ENCODE peak calls at places on chromosomes 4 and X, in ten cellular contexts. M is suprapubic skin, F is kidney, I is sigmoid colon, S is cardiac fibroblast, B is GM06990, H is ascending aorta, G is DND-41, W is fibroblast of pulmonary artery, O is esophagus muscularis mucosa. A is an unnamed sample.

GRCh38 chrX:54447461-54447860 is 7.3 kb downstream of the TSR2 start:
- DNase-seq in S (peak), B (no peak), G (peak), O (no peak), M (no peak), H (no peak), F (no peak), W (peak), I (no peak), A (no peak)

GRCh38 chr4:2290974-2291704 is 29.2 kb upstream of the MXD4 start:
- DNase-seq in H (peak), F (peak), M (peak), S (no peak), B (peak), O (no peak), I (peak), W (no peak), G (peak), A (peak)

GRCh38 chr4:39526283-39526682 is 956 bp downstream of the UGDH start:
- DNase-seq in B (no peak), S (no peak), H (no peak), M (no peak), W (no peak), F (no peak), G (no peak), I (no peak), O (no peak), A (peak)

GRCh38 chr4:1010522-1011021 is 854 bp upstream of the FGFRL1 start:
- DNase-seq in H (peak), S (peak), I (peak), W (peak), F (peak), G (no peak), M (peak), O (no peak), B (peak), A (peak)

GRCh38 chr4:83629945-83630684 is 94.2 kb downstream of the GPAT3 start:
- DNase-seq in W (peak), O (no peak), B (no peak), G (peak), H (no peak), S (peak), M (no peak), F (no peak), I (peak), A (no peak)

GRCh38 chr4:122602277-122603142 is 18.4 kb downstream of the IL21 start:
- DNase-seq in G (no peak), W (peak), F (no peak), H (no peak), B (peak), O (no peak), I (no peak), S (peak), M (no peak), A (peak)

GRCh38 chr4:33696586-33696985 is 2547.7 kb downstream of the ARAP2 start:
- DNase-seq in G (no peak), B (no peak), H (no peak), M (no peak), O (no peak), I (no peak), F (no peak), S (peak), W (peak), A (no peak)

GRCh38 chr4:114208747-114209146 is 229.3 kb upstream of the ARSJ start:
- DNase-seq in O (no peak), I (no peak), G (no peak), B (no peak), H (no peak), F (no peak), S (no peak), W (peak), M (no peak), A (no peak)

GRCh38 chrX:17377047-17377692 is 2.2 kb downstream of the NHS start:
- DNase-seq in H (peak), B (peak), F (peak), M (no peak), G (no peak), W (peak), O (no peak), S (no peak), I (peak), A (no peak)

GRCh38 chrX:154991039-154991438 is 31.5 kb downstream of the F8 start:
- DNase-seq in B (peak), M (no peak), F (no peak), O (no peak), S (no peak), H (no peak), I (no peak), W (no peak), G (no peak), A (peak)

GRCh38 chr4:147801820-147802219 is 69.9 kb downstream of the ARHGAP10 start:
- DNase-seq in I (no peak), B (no peak), M (no peak), O (no peak), H (no peak), S (no peak), W (no peak), F (no peak), G (no peak), A (no peak)

GRCh38 chr4:38949416-38950051 is 81.9 kb downstream of the FAM114A1 start:
- DNase-seq in G (no peak), S (peak), W (peak), O (no peak), M (no peak), H (no peak), B (no peak), F (no peak), I (no peak), A (peak)

GRCh38 chr4:145887241-145887964 is 51.2 kb downstream of the ZNF827 start:
- DNase-seq in B (peak), W (peak), I (peak), H (no peak), G (no peak), M (no peak), F (no peak), S (peak), O (no peak), A (peak)

GRCh38 chr4:140769209-140769608 is 13.0 kb upstream of the TBC1D9 start:
- DNase-seq in F (no peak), W (no peak), M (no peak), I (no peak), O (no peak), B (peak), H (no peak), G (no peak), S (no peak), A (peak)

GRCh38 chr4:56468097-56468422 is 643 bp downstream of the SRP72 start:
- DNase-seq in I (no peak), F (no peak), S (peak), G (peak), H (no peak), W (peak), B (no peak), M (no peak), O (no peak), A (peak)

GRCh38 chrX:118730500-118731247 is 3.3 kb downstream of the IL13RA1 start:
- DNase-seq in S (peak), F (no peak), W (peak), O (no peak), G (no peak), H (no peak), M (no peak), B (no peak), I (no peak), A (no peak)

GRCh38 chrX:86066998-86067397 is 19.6 kb upstream of the CHM start:
- DNase-seq in M (no peak), O (no peak), F (no peak), H (no peak), I (no peak), B (no peak), S (peak), W (no peak), G (no peak), A (peak)

GRCh38 chr4:17155486-17155885 is 257.0 kb upstream of the LDB2 start:
- DNase-seq in F (no peak), W (peak), I (no peak), B (no peak), M (no peak), H (no peak), S (peak), O (no peak), G (no peak), A (no peak)

GRCh38 chr4:136012250-136012649 is 1520.0 kb downstream of the PCDH18 start:
- DNase-seq in O (no peak), F (no peak), M (no peak), G (no peak), S (no peak), I (no peak), W (no peak), B (no peak), H (no peak), A (no peak)

GRCh38 chr4:151921811-151922210 is 161.0 kb upstream of the GATB start:
- DNase-seq in F (no peak), S (peak), B (no peak), H (no peak), G (no peak), W (no peak), M (no peak), O (peak), I (no peak), A (no peak)

GRCh38 chr4:83837614-83838308 is 301.9 kb downstream of the GPAT3 start:
- DNase-seq in O (no peak), S (no peak), I (no peak), M (no peak), H (no peak), W (no peak), B (no peak), G (no peak), F (no peak), A (no peak)

GRCh38 chrX:151279161-151279560 is 102.8 kb downstream of the GPR50 start:
- DNase-seq in H (no peak), G (no peak), B (no peak), S (no peak), F (no peak), O (no peak), W (no peak), M (no peak), I (no peak), A (no peak)

GRCh38 chrX:132022115-132022862 is 813 bp upstream of the STK26 start:
- DNase-seq in O (no peak), F (no peak), B (peak), G (peak), W (no peak), M (peak), S (peak), H (no peak), I (no peak), A (peak)

GRCh38 chrX:44183329-44183728 is 160.1 kb downstream of the EFHC2 start:
- DNase-seq in W (no peak), S (no peak), B (no peak), H (no peak), O (no peak), F (no peak), G (no peak), I (no peak), M (no peak), A (no peak)

GRCh38 chr4:78356251-78356650 is 195.3 kb upstream of the ANXA3 start:
- DNase-seq in I (no peak), F (no peak), B (no peak), G (no peak), M (no peak), S (no peak), O (peak), H (no peak), W (no peak), A (no peak)

GRCh38 chr4:106266201-106266600 is 49.8 kb downstream of the TBCK start:
- DNase-seq in W (peak), B (no peak), S (peak), F (no peak), I (no peak), G (no peak), H (no peak), O (no peak), M (no peak), A (peak)

GRCh38 chr4:89249313-89249712 is 58.3 kb downstream of the GPRIN3 start:
- DNase-seq in F (no peak), O (no peak), S (no peak), W (no peak), G (no peak), B (no peak), I (no peak), M (no peak), H (no peak), A (no peak)

GRCh38 chr4:189029961-189030360 is 890.7 kb downstream of the TRIML1 start:
- DNase-seq in S (no peak), M (no peak), B (no peak), F (no peak), O (no peak), G (no peak), I (no peak), H (no peak), W (no peak), A (no peak)

GRCh38 chr4:177974461-177974860 is 532.2 kb upstream of the AGA start:
- DNase-seq in G (no peak), B (no peak), M (no peak), I (no peak), F (no peak), W (no peak), S (no peak), O (no peak), H (no peak), A (no peak)

GRCh38 chr4:84499065-84499982 is at the start of gene NKX6-1:
- DNase-seq in S (peak), G (no peak), O (peak), H (peak), F (peak), M (peak), W (peak), B (no peak), I (no peak), A (no peak)

GRCh38 chr4:184599492-184600135 is 49.6 kb downstream of the CASP3 start:
- DNase-seq in M (no peak), O (no peak), F (no peak), W (peak), B (no peak), S (peak), H (no peak), G (no peak), I (no peak), A (no peak)

GRCh38 chr4:170022211-170022610 is 4.0 kb downstream of the MFAP3L start:
- DNase-seq in H (no peak), F (no peak), M (no peak), B (no peak), O (no peak), W (no peak), G (no peak), I (no peak), S (no peak), A (no peak)

GRCh38 chr4:135098061-135098460 is 896.5 kb upstream of the PABPC4L start:
- DNase-seq in F (no peak), S (no peak), B (no peak), W (no peak), I (no peak), G (no peak), H (no peak), M (no peak), O (no peak), A (no peak)

GRCh38 chr4:174066806-174067205 is 216.7 kb downstream of the FBXO8 start:
- DNase-seq in G (no peak), B (no peak), I (no peak), S (peak), O (no peak), M (no peak), W (no peak), H (no peak), F (no peak), A (no peak)

GRCh38 chr4:111717916-111718315 is 427.3 kb upstream of the FAM241A start:
- DNase-seq in B (no peak), O (no peak), W (no peak), S (no peak), M (no peak), H (no peak), G (no peak), I (no peak), F (no peak), A (no peak)

GRCh38 chrX:48487362-48487785 is 11.4 kb downstream of the FTSJ1 start:
- DNase-seq in G (no peak), I (no peak), H (no peak), M (no peak), S (peak), O (no peak), W (peak), B (no peak), F (peak), A (no peak)

GRCh38 chrX:120463241-120463640 is 5.9 kb downstream of the LAMP2 start:
- DNase-seq in B (no peak), M (no peak), S (peak), O (no peak), F (no peak), W (peak), I (no peak), G (no peak), H (no peak), A (no peak)

GRCh38 chr4:125891597-125892258 is 577.0 kb downstream of the FAT4 start:
- DNase-seq in B (no peak), G (no peak), I (no peak), F (no peak), M (no peak), S (peak), O (no peak), H (no peak), W (peak), A (no peak)
- H3K4me3 ChIP-seq in B (no peak), G (no peak), I (no peak), F (no peak), M (no peak), S (no peak), O (no peak), H (no peak), W (no peak), A (no peak)

GRCh38 chr4:6763330-6763851 is 19.1 kb upstream of the KIAA0232 start:
- DNase-seq in F (peak), M (no peak), S (no peak), H (peak), B (no peak), I (no peak), G (no peak), W (no peak), O (no peak), A (no peak)
- TF ChIP-seq CTCF in F (no peak), M (peak), S (peak), H (no peak), B (no peak), I (no peak), G (no peak), W (no peak), O (no peak), A (no peak)

GRCh38 chrX:143635915-143636314 is at the start of gene SLITRK4:
- DNase-seq in M (no peak), G (no peak), O (no peak), I (no peak), B (no peak), F (no peak), W (peak), H (no peak), S (peak), A (no peak)

GRCh38 chrX:143634373-143634685 is 1.6 kb downstream of the SLITRK4 start:
- DNase-seq in H (no peak), G (no peak), B (no peak), S (no peak), F (peak), O (no peak), M (peak), W (no peak), I (no peak), A (no peak)

GRCh38 chrX:143634701-143635442 is 1.0 kb downstream of the SLITRK4 start:
- DNase-seq in G (no peak), O (no peak), F (peak), W (no peak), I (no peak), B (no peak), S (peak), M (no peak), H (peak), A (no peak)

GRCh38 chrX:143632625-143633387 is 3.1 kb downstream of the SLITRK4 start:
- DNase-seq in M (no peak), H (no peak), S (peak), I (no peak), B (no peak), F (no peak), W (peak), G (no peak), O (no peak), A (peak)

GRCh38 chrX:143633530-143634372 is 2.1 kb downstream of the SLITRK4 start:
- DNase-seq in W (no peak), S (peak), O (no peak), M (no peak), G (no peak), B (no peak), I (no peak), H (no peak), F (peak), A (no peak)
- H3K4me3 ChIP-seq in W (peak), S (peak), O (peak), M (peak), G (no peak), B (no peak), I (peak), H (peak), F (peak), A (no peak)

DNA sequence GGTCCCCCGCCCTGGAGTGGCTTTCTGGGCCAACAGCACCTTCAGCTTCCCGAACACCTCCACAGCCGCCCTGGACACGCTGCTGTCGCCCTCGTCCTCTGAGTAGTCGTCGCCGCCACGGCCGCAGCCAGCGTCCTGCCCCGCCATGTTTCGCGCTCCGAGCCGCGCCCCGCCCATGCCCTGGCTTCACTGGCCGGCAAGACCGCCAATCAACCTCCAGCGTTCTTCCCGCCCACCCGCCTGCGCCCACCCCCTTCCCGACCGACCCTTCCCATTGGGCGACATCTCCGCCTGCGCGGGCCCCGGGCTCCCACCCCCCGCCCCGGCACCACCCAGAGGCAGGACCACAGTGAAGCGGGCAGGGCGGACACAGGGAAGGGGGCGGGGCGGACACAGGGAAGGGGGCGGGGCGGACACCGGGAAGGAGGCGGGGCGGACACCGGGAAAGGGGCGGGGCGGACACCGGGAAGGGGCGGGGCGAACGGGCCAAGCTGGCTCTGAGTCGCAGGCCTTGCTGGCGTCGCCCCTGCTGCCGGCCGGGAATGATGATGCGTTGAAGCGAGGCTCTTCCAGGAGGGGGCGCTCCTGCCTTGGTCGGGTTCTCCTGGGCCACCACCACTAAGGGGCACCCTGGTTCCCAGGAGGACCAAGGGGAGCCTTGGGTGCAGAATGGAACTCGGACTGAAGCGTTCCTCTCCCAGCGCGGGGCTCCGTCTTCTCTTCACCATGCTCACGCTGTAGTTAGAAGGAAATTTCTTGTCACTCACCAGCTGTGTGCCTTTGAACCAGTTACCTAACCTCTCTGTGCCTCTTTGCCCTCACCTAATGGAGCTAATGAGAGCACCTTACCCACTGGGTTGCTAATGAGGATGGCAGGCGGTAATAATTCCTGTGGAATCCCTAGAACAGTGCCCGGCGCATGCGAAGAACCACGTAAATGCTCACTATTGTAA is at the start of gene HAUS7:
- DNase-seq in M (peak), S (peak), F (peak), O (peak), I (peak), H (peak), G (peak), B (peak), W (peak), A (peak)
- TF ChIP-seq CTCF in M (peak), S (peak), F (peak), O (peak), I (peak), H (peak), G (peak), B (peak), W (peak), A (peak)